ENCODE peak calls at places on chromosomes 3 and 15, in ten cellular contexts. O, P, H, F, M, J, I, W, L and T are unnamed samples.

GRCh38 chr3:23041918-23042696 is 161.0 kb upstream of the UBE2E2 start:
- DNase-seq in O (no peak), P (no peak), H (no peak), F (no peak), M (no peak), J (no peak), I (no peak), W (no peak), L (no peak), T (no peak)

GRCh38 chr3:186821429-186822367 is 15.4 kb upstream of the RFC4 start:
- DNase-seq in O (peak), P (peak), H (peak), F (no peak), M (no peak), J (no peak), I (peak), W (peak), L (no peak), T (no peak)

GRCh38 chr3:42501681-42502428 is 588 bp upstream of the VIPR1 start:
- DNase-seq in O (peak), P (peak), H (peak), F (peak), M (peak), J (peak), I (peak), W (peak), L (peak), T (no peak)

GRCh38 chr3:97778152-97778551 is 13.6 kb downstream of the ARL6 start:
- DNase-seq in O (no peak), P (no peak), H (no peak), F (no peak), M (no peak), J (no peak), I (no peak), W (no peak), L (no peak), T (no peak)

GRCh38 chr3:190644766-190645165 is 130.9 kb downstream of the IL1RAP start:
- DNase-seq in O (peak), P (no peak), H (no peak), F (no peak), M (no peak), J (no peak), I (no peak), W (no peak), L (no peak), T (no peak)

GRCh38 chr15:66078196-66078928 is 175.2 kb downstream of the MEGF11 start:
- DNase-seq in O (no peak), P (peak), H (no peak), F (no peak), M (no peak), J (no peak), I (no peak), W (no peak), L (no peak), T (no peak)

GRCh38 chr15:99322643-99323405 is 71.5 kb downstream of the LRRC28 start:
- DNase-seq in O (peak), P (no peak), H (no peak), F (no peak), M (no peak), J (no peak), I (no peak), W (no peak), L (no peak), T (no peak)

GRCh38 chr3:46909535-46910161 is 32.1 kb downstream of the PTH1R start:
- DNase-seq in O (peak), P (peak), H (peak), F (peak), M (peak), J (peak), I (peak), W (peak), L (peak), T (no peak)

GRCh38 chr3:143172313-143173054 is 52.9 kb downstream of the CHST2 start:
- DNase-seq in O (no peak), P (no peak), H (no peak), F (no peak), M (no peak), J (no peak), I (no peak), W (no peak), L (no peak), T (no peak)

GRCh38 chr3:104907507-104907906 is 459.2 kb upstream of the ALCAM start:
- DNase-seq in O (peak), P (no peak), H (no peak), F (no peak), M (no peak), J (no peak), I (no peak), W (no peak), L (no peak), T (no peak)

GRCh38 chr3:177471733-177472480 is 274.6 kb upstream of the TBL1XR1 start:
- DNase-seq in O (no peak), P (no peak), H (no peak), F (no peak), M (no peak), J (no peak), I (no peak), W (no peak), L (no peak), T (no peak)

GRCh38 chr15:45205192-45205591 is 17.4 kb upstream of the SHF start:
- DNase-seq in O (peak), P (peak), H (no peak), F (peak), M (peak), J (peak), I (peak), W (peak), L (no peak), T (no peak)

GRCh38 chr15:69718916-69719315 is 266.3 kb downstream of the RPLP1 start:
- DNase-seq in O (no peak), P (no peak), H (no peak), F (no peak), M (no peak), J (peak), I (peak), W (peak), L (no peak), T (no peak)

GRCh38 chr3:59237121-59237520 is 187.3 kb upstream of the CFAP20DC start:
- DNase-seq in O (peak), P (no peak), H (no peak), F (no peak), M (no peak), J (no peak), I (no peak), W (no peak), L (no peak), T (no peak)

GRCh38 chr3:68648494-68648893 is 283.9 kb downstream of the TAFA4 start:
- DNase-seq in O (no peak), P (no peak), H (no peak), F (no peak), M (no peak), J (no peak), I (no peak), W (no peak), L (no peak), T (no peak)

GRCh38 chr3:129593230-129593594 is 13.3 kb downstream of the PLXND1 start:
- DNase-seq in O (no peak), P (no peak), H (no peak), F (no peak), M (peak), J (no peak), I (no peak), W (no peak), L (no peak), T (no peak)

GRCh38 chr15:70853855-70854668 is at the start of gene LARP6:
- DNase-seq in O (peak), P (peak), H (peak), F (peak), M (peak), J (peak), I (no peak), W (no peak), L (peak), T (peak)

GRCh38 chr3:79178471-79178870 is 589.3 kb downstream of the ROBO1 start:
- DNase-seq in O (no peak), P (no peak), H (no peak), F (no peak), M (no peak), J (no peak), I (no peak), W (no peak), L (no peak), T (no peak)

GRCh38 chr3:127652246-127652995 is 20.3 kb upstream of the ABTB1 start:
- DNase-seq in O (peak), P (peak), H (peak), F (peak), M (peak), J (peak), I (peak), W (peak), L (no peak), T (no peak)

GRCh38 chr3:13215940-13216546 is 142.8 kb upstream of the IQSEC1 start:
- DNase-seq in O (peak), P (no peak), H (no peak), F (no peak), M (no peak), J (no peak), I (no peak), W (no peak), L (no peak), T (no peak)

GRCh38 chr3:36911990-36912804 is 32.7 kb downstream of the TRANK1 start:
- DNase-seq in O (peak), P (no peak), H (peak), F (no peak), M (no peak), J (no peak), I (peak), W (peak), L (peak), T (no peak)

GRCh38 chr3:101643861-101644613 is 32.9 kb downstream of the ZBTB11 start:
- DNase-seq in O (peak), P (no peak), H (no peak), F (no peak), M (no peak), J (no peak), I (peak), W (no peak), L (no peak), T (peak)

GRCh38 chr3:42651248-42652091 is 2.0 kb upstream of the ZBTB47 start:
- DNase-seq in O (peak), P (no peak), H (no peak), F (no peak), M (no peak), J (no peak), I (no peak), W (no peak), L (no peak), T (peak)

GRCh38 chr15:58506787-58507671 is 75.2 kb downstream of the LIPC start:
- DNase-seq in O (no peak), P (no peak), H (no peak), F (no peak), M (no peak), J (no peak), I (peak), W (no peak), L (no peak), T (no peak)

GRCh38 chr15:59329570-59330350 is 42.9 kb downstream of the MYO1E start:
- DNase-seq in O (peak), P (no peak), H (no peak), F (no peak), M (no peak), J (peak), I (no peak), W (no peak), L (no peak), T (no peak)

DNA sequence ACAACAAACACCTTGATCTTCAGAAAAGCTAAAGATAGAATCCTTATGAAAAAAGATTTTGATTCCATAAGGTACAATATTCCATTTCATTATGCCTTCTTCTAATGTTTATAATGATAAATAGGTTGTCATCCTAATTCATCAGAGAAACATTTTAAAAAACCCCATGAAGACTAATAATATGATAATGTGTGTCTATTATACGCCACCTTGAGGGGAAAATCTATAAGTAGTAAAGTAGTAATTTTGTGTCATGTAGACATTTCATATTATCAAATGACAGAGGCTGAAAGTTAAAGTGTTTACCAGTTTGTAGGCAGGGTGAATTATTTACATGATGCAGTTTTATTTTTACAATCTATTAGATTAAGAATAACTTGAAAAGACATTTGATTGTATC is 524.3 kb downstream of the GBE1 start:
- DNase-seq in O (no peak), P (no peak), H (no peak), F (no peak), M (no peak), J (no peak), I (no peak), W (no peak), L (no peak), T (no peak)
- H3K4me3 ChIP-seq in O (no peak), P (no peak), H (no peak), F (no peak), M (no peak), J (no peak), I (no peak), W (no peak), L (no peak), T (no peak)

GRCh38 chr15:95557226-95558046 is 773.1 kb upstream of the NR2F2 start:
- DNase-seq in O (peak), P (no peak), H (no peak), F (no peak), M (no peak), J (peak), I (no peak), W (no peak), L (no peak), T (no peak)
- H3K4me3 ChIP-seq in O (no peak), P (no peak), H (no peak), F (no peak), M (no peak), J (no peak), I (no peak), W (no peak), L (no peak), T (no peak)

DNA sequence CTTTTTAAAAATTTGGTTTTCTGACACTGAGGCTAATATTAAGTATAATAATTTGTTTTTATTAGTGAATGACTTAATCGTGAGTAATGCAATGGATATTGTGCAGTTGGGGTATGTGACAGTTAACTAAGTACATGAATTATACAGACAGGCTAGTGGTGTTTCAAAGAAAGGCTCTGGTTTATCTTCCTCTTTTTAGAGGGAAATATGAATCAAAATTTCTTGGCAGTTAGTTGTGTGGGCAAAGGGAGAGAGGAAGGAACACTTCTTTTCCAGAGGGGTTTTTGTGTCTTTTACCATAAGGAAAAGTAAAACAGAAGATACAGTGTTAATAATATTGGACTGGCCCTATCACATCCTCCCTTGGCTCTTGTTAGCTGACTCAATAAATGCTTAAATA is 2.7 kb downstream of the ZNF654 start:
- DNase-seq in O (no peak), P (no peak), H (no peak), F (no peak), M (no peak), J (no peak), I (no peak), W (no peak), L (no peak), T (no peak)
- H3K4me3 ChIP-seq in O (no peak), P (peak), H (no peak), F (no peak), M (no peak), J (no peak), I (peak), W (peak), L (peak), T (no peak)

DNA sequence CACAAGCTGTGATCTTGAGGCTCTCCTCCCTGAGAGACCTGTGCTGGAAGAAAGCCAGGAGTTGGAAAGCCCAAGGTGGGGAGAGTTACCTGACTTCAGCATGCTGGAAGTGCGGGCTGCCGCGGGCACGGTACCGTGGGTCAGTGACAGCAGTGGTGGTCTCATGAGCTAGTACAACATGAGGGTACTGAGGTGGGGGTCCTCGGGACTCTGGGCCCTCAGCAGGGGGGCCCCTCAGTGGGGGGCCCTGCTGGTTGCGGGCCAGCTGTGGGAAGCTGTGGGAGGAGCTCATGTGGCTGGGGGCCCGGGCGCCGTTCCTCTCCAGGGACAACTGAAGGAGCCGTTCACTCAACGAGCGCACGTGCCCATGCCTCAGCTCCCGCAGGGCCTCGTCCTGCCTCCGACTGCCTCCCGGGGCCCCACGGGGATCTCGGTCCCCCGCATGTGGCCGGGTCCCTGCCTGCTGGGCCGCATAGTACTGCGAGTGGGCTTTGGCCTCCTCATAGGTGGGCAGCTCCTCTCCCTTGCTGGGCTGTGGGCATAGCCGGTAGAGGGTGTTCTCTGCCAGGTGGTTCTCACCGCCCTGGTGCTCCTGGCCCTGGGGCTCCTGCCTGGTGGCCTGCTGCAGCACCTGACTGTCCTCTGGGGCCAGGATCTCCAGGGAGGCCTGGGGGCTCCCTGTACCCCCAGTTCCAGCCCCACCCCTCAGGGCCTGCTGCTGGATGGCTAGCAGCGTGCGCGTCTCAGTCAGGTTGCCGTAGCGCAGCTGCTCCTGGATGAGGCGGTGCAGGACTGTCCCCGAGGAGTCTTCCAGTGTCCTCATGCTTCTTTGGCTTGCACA is 3.4 kb downstream of the AMOTL2 start:
- DNase-seq in O (no peak), P (no peak), H (peak), F (no peak), M (no peak), J (no peak), I (no peak), W (no peak), L (no peak), T (no peak)
- H3K4me3 ChIP-seq in O (peak), P (no peak), H (no peak), F (no peak), M (no peak), J (peak), I (no peak), W (no peak), L (no peak), T (peak)

GRCh38 chr3:170751083-170751893 is 118.7 kb downstream of the RPL22L1 start:
- DNase-seq in O (peak), P (no peak), H (peak), F (peak), M (no peak), J (peak), I (no peak), W (no peak), L (no peak), T (no peak)

GRCh38 chr3:170750478-170750830 is 119.5 kb downstream of the RPL22L1 start:
- DNase-seq in O (no peak), P (no peak), H (no peak), F (no peak), M (no peak), J (no peak), I (no peak), W (no peak), L (no peak), T (no peak)

GRCh38 chr3:170752571-170753155 is 117.3 kb downstream of the RPL22L1 start:
- DNase-seq in O (no peak), P (no peak), H (no peak), F (no peak), M (no peak), J (no peak), I (no peak), W (no peak), L (no peak), T (no peak)

GRCh38 chr3:170751894-170752283 is 118.1 kb downstream of the RPL22L1 start:
- DNase-seq in O (no peak), P (no peak), H (no peak), F (no peak), M (no peak), J (no peak), I (no peak), W (no peak), L (no peak), T (no peak)

GRCh38 chr3:170753421-170754344 is 116.3 kb downstream of the RPL22L1 start:
- DNase-seq in O (peak), P (no peak), H (no peak), F (no peak), M (no peak), J (no peak), I (no peak), W (no peak), L (no peak), T (no peak)
- H3K4me3 ChIP-seq in O (no peak), P (no peak), H (no peak), F (no peak), M (no peak), J (no peak), I (no peak), W (no peak), L (no peak), T (no peak)